ENCODE peak calls at places on chromosomes 5 and 9, in four cellular contexts. G is astrocyte of the hippocampus; W is stimulated activated CD4-positive, alpha-beta T cell treated with anti-CD3 and anti-CD28 coated beads, TNF-alpha, amount 100 ng/mL, for 4 hours; H is HCEC 1CT. O is an unnamed sample.

GRCh38 chr5:154058055-154059038 is 19.6 kb downstream of the MFAP3 start:
- DNase-seq in G (peak), W (no peak), H (no peak), O (no peak)

GRCh38 chr9:104740596-104740995 is 6.9 kb upstream of the NIPSNAP3A start:
- DNase-seq in G (peak), W (no peak), H (peak), O (peak)

GRCh38 chr5:78779771-78780616 is 131.4 kb upstream of the LHFPL2 start:
- DNase-seq in G (peak), W (no peak), H (peak), O (peak)

GRCh38 chr9:115109486-115109885 is 8.5 kb downstream of the TNC start:
- DNase-seq in G (peak), W (no peak), H (peak), O (peak)

GRCh38 chr5:121681200-121681855 is 170.4 kb upstream of the FTMT start:
- DNase-seq in G (no peak), W (no peak), H (no peak), O (no peak)

GRCh38 chr9:136170291-136170901 is 34.5 kb downstream of the LHX3 start:
- DNase-seq in G (peak), W (peak), H (no peak), O (no peak)

GRCh38 chr5:105978011-105978410 is 1692.7 kb downstream of the EFNA5 start:
- DNase-seq in G (peak), W (no peak), H (no peak), O (no peak)

GRCh38 chr9:87673446-87674109 is 52.3 kb upstream of the CTSL start:
- DNase-seq in G (no peak), W (no peak), H (no peak), O (no peak)

GRCh38 chr9:38157711-38158110 is 88.7 kb upstream of the SHB start:
- DNase-seq in G (no peak), W (no peak), H (no peak), O (no peak)

O was measured in RKO.